ENCODE peak calls at places on chromosomes 5 and 9, in eight cellular contexts. Z, H, R, M, B, L, S and T are unnamed samples. For H3K4me1, the result is how much of the 10 kb centered on the place peaks cover.

GRCh38 chr5:18527017-18527416 is 892.8 kb downstream of the TAF11L14 start:
- DNase-seq in B (no peak), H (no peak), S (no peak), R (no peak), Z (no peak), L (no peak), M (no peak), T (no peak)

GRCh38 chr9:136520053-136520540 is 25.8 kb downstream of the NOTCH1 start:
- DNase-seq in L (no peak), B (no peak), S (no peak), H (no peak), R (no peak), M (peak), Z (no peak), T (no peak)

GRCh38 chr5:57834829-57835554 is 352.4 kb upstream of the ACTBL2 start:
- DNase-seq in B (no peak), Z (no peak), R (no peak), M (no peak), S (peak), H (no peak), L (peak), T (peak)

GRCh38 chr9:8887369-8887768 is 1087.8 kb upstream of the DMAC1 start:
- DNase-seq in R (no peak), Z (no peak), B (no peak), L (no peak), H (no peak), S (no peak), M (no peak), T (no peak)

GRCh38 chr5:72452515-72453259 is 54.5 kb downstream of the ZNF366 start:
- DNase-seq in R (peak), M (peak), H (peak), S (no peak), Z (no peak), L (no peak), B (peak), T (peak)

GRCh38 chr5:83472508-83473343 is 1.2 kb downstream of the VCAN start:
- DNase-seq in S (peak), H (peak), M (peak), Z (no peak), L (peak), B (peak), R (peak), T (peak)

GRCh38 chr9:35716236-35716635 is 15.8 kb downstream of the TLN1 start:
- DNase-seq in S (no peak), Z (no peak), M (no peak), B (no peak), L (no peak), R (no peak), H (peak), T (no peak)

GRCh38 chr5:107011530-107012115 is 659.1 kb downstream of the EFNA5 start:
- DNase-seq in R (no peak), Z (no peak), M (no peak), H (no peak), B (no peak), L (no peak), S (no peak), T (no peak)

GRCh38 chr9:124251605-124252366 is 6.0 kb upstream of the NEK6 start:
- DNase-seq in L (no peak), H (no peak), Z (no peak), R (peak), S (no peak), M (no peak), B (no peak), T (no peak)

GRCh38 chr9:126294331-126295081 is 32.1 kb upstream of the MVB12B start:
- DNase-seq in L (no peak), M (no peak), Z (no peak), R (peak), B (no peak), H (no peak), S (no peak), T (no peak)

GRCh38 chr5:107925195-107925594 is 254.5 kb upstream of the EFNA5 start:
- DNase-seq in B (no peak), H (no peak), R (no peak), M (no peak), Z (peak), S (no peak), L (no peak), T (no peak)

GRCh38 chr9:109311281-109311680 is 9.6 kb downstream of the EPB41L4B start:
- DNase-seq in Z (no peak), M (no peak), S (no peak), B (no peak), H (peak), R (no peak), L (no peak), T (no peak)

GRCh38 chr5:54645888-54646284 is 128.3 kb downstream of the SNX18 start:
- DNase-seq in S (no peak), Z (no peak), M (no peak), B (no peak), L (no peak), R (no peak), H (peak), T (no peak)

GRCh38 chr5:149228610-149229297 is 42.9 kb upstream of the AFAP1L1 start:
- DNase-seq in B (peak), R (peak), M (peak), L (no peak), S (no peak), Z (no peak), H (peak), T (peak)

GRCh38 chr9:127059648-127060365 is 62.6 kb downstream of the ANGPTL2 start:
- DNase-seq in L (no peak), S (no peak), R (no peak), Z (no peak), B (no peak), H (no peak), M (no peak), T (no peak)

GRCh38 chr5:32170303-32171170 is 3.6 kb downstream of the GOLPH3 start:
- DNase-seq in B (no peak), L (no peak), Z (no peak), R (no peak), M (no peak), H (peak), S (no peak), T (peak)

GRCh38 chr5:147407094-147407681 is 102.7 kb downstream of the DPYSL3 start:
- DNase-seq in Z (no peak), M (no peak), R (no peak), L (no peak), H (peak), S (no peak), B (peak), T (peak)

GRCh38 chr9:16458696-16459420 is 411.6 kb downstream of the BNC2 start:
- DNase-seq in R (no peak), H (peak), M (no peak), S (no peak), B (no peak), Z (no peak), L (no peak), T (peak)

GRCh38 chr9:99073985-99074901 is 30.7 kb upstream of the TGFBR1 start:
- DNase-seq in M (no peak), B (no peak), Z (no peak), H (no peak), R (no peak), L (no peak), S (no peak), T (no peak)

GRCh38 chr9:114223564-114224246 is 68.4 kb downstream of the COL27A1 start:
- DNase-seq in H (peak), S (no peak), B (no peak), L (no peak), R (no peak), M (peak), Z (no peak), T (no peak)

GRCh38 chr5:161271816-161272215 is 274.7 kb downstream of the GABRB2 start:
- DNase-seq in S (no peak), B (no peak), Z (no peak), H (no peak), R (no peak), M (no peak), L (no peak), T (no peak)

GRCh38 chr5:179243333-179243732 is 101.9 kb downstream of the ADAMTS2 start:
- DNase-seq in S (no peak), B (peak), R (no peak), H (peak), M (no peak), Z (no peak), L (no peak), T (peak)

GRCh38 chr5:932628-933250 is 40.1 kb downstream of the TRIP13 start:
- DNase-seq in M (no peak), R (peak), B (peak), Z (no peak), H (peak), L (no peak), S (no peak), T (no peak)

GRCh38 chr9:89974582-89974981 is 369.8 kb downstream of the GADD45G start:
- DNase-seq in L (no peak), M (no peak), H (no peak), Z (no peak), R (no peak), S (no peak), B (no peak), T (no peak)

GRCh38 chr5:132425009-132425937 is 55.8 kb downstream of the SLC22A5 start:
- DNase-seq in R (no peak), L (peak), B (no peak), H (peak), Z (peak), M (no peak), S (no peak), T (peak)

GRCh38 chr5:134406390-134406789 is 5.3 kb downstream of the CDKN2AIPNL start:
- DNase-seq in S (no peak), L (no peak), B (no peak), Z (no peak), H (peak), M (no peak), R (no peak), T (no peak)

GRCh38 chr5:134003957-134004625 is 684 bp downstream of the VDAC1 start:
- DNase-seq in B (peak), S (no peak), R (peak), Z (peak), H (peak), M (no peak), L (no peak), T (peak)

GRCh38 chr5:177350776-177351391 is 584 bp downstream of the LMAN2 start:
- DNase-seq in S (no peak), H (peak), M (no peak), B (no peak), Z (no peak), R (no peak), L (no peak), T (no peak)

GRCh38 chr9:131744171-131744714 is 4.4 kb upstream of the RAPGEF1 start:
- DNase-seq in B (no peak), S (no peak), R (no peak), L (no peak), M (no peak), Z (no peak), H (peak), T (no peak)

GRCh38 chr9:89037891-89038290 is 46.6 kb downstream of the S1PR3 start:
- DNase-seq in L (no peak), R (no peak), M (no peak), H (no peak), S (no peak), Z (no peak), B (no peak), T (no peak)

GRCh38 chr9:98690686-98691085 is 18.0 kb downstream of the GABBR2 start:
- DNase-seq in Z (no peak), L (no peak), R (no peak), B (no peak), H (no peak), S (no peak), M (no peak), T (no peak)

GRCh38 chr9:114856210-114856941 is 50.5 kb upstream of the TNFSF15 start:
- DNase-seq in H (peak), L (no peak), Z (no peak), R (no peak), S (no peak), B (no peak), M (no peak), T (peak)

GRCh38 chr5:14464101-14464500 is 117.5 kb upstream of the OTULINL start:
- DNase-seq in M (no peak), R (no peak), Z (no peak), H (peak), L (no peak), B (no peak), S (no peak), T (peak)

GRCh38 chr9:132631280-132631679 is 38.5 kb downstream of the DDX31 start:
- DNase-seq in L (no peak), R (no peak), M (no peak), B (no peak), H (peak), S (peak), Z (no peak), T (no peak)

GRCh38 chr5:177369050-177369912 is 11.6 kb downstream of the RGS14 start:
- DNase-seq in Z (peak), B (no peak), M (peak), R (no peak), L (peak), H (peak), S (no peak), T (peak)

GRCh38 chr5:114221807-114222206 is 140.1 kb upstream of the KCNN2 start:
- DNase-seq in L (no peak), S (no peak), B (no peak), Z (no peak), H (no peak), R (no peak), M (no peak), T (no peak)

GRCh38 chr5:90547072-90547536 is 11.5 kb upstream of the ADGRV1 start:
- DNase-seq in M (no peak), B (no peak), R (no peak), H (no peak), Z (no peak), L (no peak), S (no peak), T (no peak)
- H3K4me1 ChIP-seq in M (under half), B (under half), R (under half), H (under half), Z (under half), L (under half), S (under half), T (under half)

GRCh38 chr5:65061974-65062353 is 293.2 kb downstream of the CWC27 start:
- DNase-seq in R (no peak), B (no peak), S (no peak), Z (no peak), L (no peak), H (no peak), M (no peak), T (no peak)
- H3K4me1 ChIP-seq in R (under half), B (under half), S (under half), Z (under half), L (under half), H (under half), M (under half), T (under half)

GRCh38 chr9:133714606-133715294 is 23.4 kb downstream of the SARDH start:
- DNase-seq in L (no peak), R (peak), M (no peak), Z (no peak), B (peak), S (peak), H (no peak), T (peak)
- H3K4me1 ChIP-seq in L (under half), R (under half), M (under half), Z (under half), B (under half), S (under half), H (under half), T (under half)

GRCh38 chr5:119631660-119632059 is 2.3 kb downstream of the FAM170A start:
- DNase-seq in M (no peak), L (no peak), Z (no peak), B (no peak), H (no peak), R (no peak), S (no peak), T (no peak)
- H3K4me1 ChIP-seq in M (under half), L (under half), Z (under half), B (under half), H (under half), R (under half), S (under half), T (under half)